ENCODE peak calls at places on chromosomes 12 and 14, in seven cellular contexts. M is A549, G is HCT116, S is IMR-90, B is H1, R is HepG2, X is GM12878. L is an unnamed sample.

GRCh38 chr14:38971258-38971921 is 131.6 kb downstream of the SEC23A start:
- DNase-seq in B (no peak), S (no peak), G (no peak), M (no peak), R (no peak), X (no peak), L (no peak)

GRCh38 chr14:58428011-58428807 is 690 bp downstream of the KIAA0586 start:
- DNase-seq in B (no peak), R (peak; percentile 56), M (peak; percentile 63), X (no peak), S (peak; percentile 63), G (peak; percentile 33), L (peak; percentile 24)

GRCh38 chr14:75823334-75823733 is 158.5 kb downstream of the TGFB3 start:
- DNase-seq in X (no peak), S (no peak), G (no peak), B (no peak), R (no peak), M (no peak), L (no peak)

GRCh38 chr12:70919597-70920035 is 922 bp downstream of the PTPRR start:
- DNase-seq in G (no peak), X (no peak), R (no peak), M (no peak), S (no peak), B (no peak), L (no peak)

GRCh38 chr12:101276433-101276832 is 3.5 kb upstream of the UTP20 start:
- DNase-seq in B (no peak), G (no peak), M (no peak), R (no peak), S (no peak), X (no peak), L (no peak)

GRCh38 chr12:107309020-107309419 is 215.7 kb upstream of the CRY1 start:
- DNase-seq in R (no peak), X (no peak), S (no peak), G (no peak), B (no peak), M (no peak), L (no peak)

GRCh38 chr14:91113829-91114078 is at the start of gene DGLUCY:
- DNase-seq in S (peak; percentile 75), R (no peak), G (no peak), X (no peak), M (peak; percentile 68), B (no peak), L (no peak)

GRCh38 chr12:89525002-89525823 is 617 bp upstream of the GALNT4 start:
- DNase-seq in S (peak; percentile 21), X (no peak), G (no peak), R (peak; percentile 17), B (no peak), M (peak; percentile 50), L (peak; percentile 45)

GRCh38 chr14:83779266-83779665 is 1750.7 kb upstream of the FLRT2 start:
- DNase-seq in G (no peak), B (no peak), X (no peak), S (peak; percentile 78), M (no peak), R (no peak), L (no peak)

DNA sequence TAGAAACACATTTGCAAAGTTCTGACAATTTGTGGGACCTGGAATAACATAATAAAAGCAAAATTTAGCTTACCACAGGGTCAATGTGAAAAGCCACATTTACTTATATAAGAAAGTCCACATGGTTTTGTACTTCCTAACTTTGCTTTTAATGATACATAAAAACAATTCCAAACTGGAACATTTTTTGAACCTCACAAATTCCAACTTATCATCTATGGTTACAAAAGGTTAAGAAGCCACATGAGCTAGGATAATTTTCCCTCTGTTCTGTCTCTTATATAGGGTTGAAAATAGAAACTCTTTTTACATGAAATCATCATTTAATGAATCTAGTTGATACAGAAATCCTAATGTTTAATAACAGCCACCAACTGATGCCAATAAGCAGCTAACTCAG is 8.9 kb upstream of the RERG start:
- DNase-seq in G (no peak), S (no peak), B (no peak), R (no peak), M (no peak), X (no peak), L (no peak)
- TF ChIP-seq CEBPB in G (no peak), S (no peak), B (no peak), R (no peak), M (no peak), X (no peak), L (no peak)

GRCh38 chr12:121711925-121712461 is 559 bp upstream of the TMEM120B start:
- DNase-seq in X (no peak), M (peak; percentile 53), R (peak; percentile 35), B (no peak), S (no peak), G (no peak), L (peak; percentile 55)
- TF ChIP-seq CEBPB in X (no peak), M (no peak), R (no peak), B (no peak), S (no peak), G (no peak), L (no peak)

GRCh38 chr14:78178971-78179370 is 8.8 kb downstream of the NRXN3 start:
- DNase-seq in X (no peak), B (no peak), G (no peak), M (no peak), S (no peak), R (no peak), L (no peak)
- TF ChIP-seq CEBPB in X (no peak), B (no peak), G (no peak), M (no peak), S (no peak), R (no peak), L (no peak)

DNA sequence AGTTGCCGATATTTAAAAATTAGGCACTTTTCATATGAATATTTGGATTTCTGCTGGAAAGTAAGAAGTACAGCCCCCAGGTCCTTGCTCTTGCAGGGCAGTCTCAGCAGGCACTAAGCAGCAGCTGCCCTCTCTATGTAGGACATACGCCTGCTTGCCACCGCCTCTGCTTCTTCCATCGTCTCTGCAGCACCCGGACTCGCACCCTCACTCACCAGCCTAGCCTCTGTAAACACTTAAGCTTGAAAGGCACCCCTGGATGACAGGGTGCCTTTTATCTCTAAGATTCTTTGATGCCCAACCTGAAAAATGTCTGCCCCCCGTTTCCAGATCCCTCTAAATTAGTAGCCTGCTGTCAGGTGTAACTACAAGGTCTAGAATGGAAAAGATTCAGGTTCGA is 19.0 kb downstream of the OTUB2 start:
- DNase-seq in B (no peak), M (no peak), R (no peak), X (no peak), G (no peak), S (no peak), L (no peak)
- TF ChIP-seq CEBPB in B (no peak), M (no peak), R (no peak), X (no peak), G (no peak), S (no peak), L (no peak)

GRCh38 chr12:113403435-113404415 is at the start of gene SDS:
- DNase-seq in M (no peak), G (no peak), B (no peak), R (no peak), S (peak; percentile 24), X (no peak), L (peak; percentile 56)
- TF ChIP-seq CEBPB in M (no peak), G (no peak), B (no peak), R (no peak), S (no peak), X (no peak), L (no peak)

L was measured in K562.